ENCODE peak calls at places on chromosomes 1 and 21, in five cellular contexts. One of them, this sample, is unnamed.

GRCh38 chr1:197984273-197984672 is 67.1 kb downstream of the LHX9 start:
- DNase-seq in heart left ventricle: no peak
- DNase-seq in left ventricle myocardium inferior: no peak
- DNase-seq in adipocyte: peak; percentile 45
- DNase-seq in tibial artery: no peak
- DNase-seq in this sample: no peak

GRCh38 chr1:66925944-66926343 is 1.2 kb downstream of the MIER1 start:
- DNase-seq in heart left ventricle: no peak
- DNase-seq in left ventricle myocardium inferior: no peak
- DNase-seq in adipocyte: peak; percentile 43
- DNase-seq in tibial artery: no peak
- DNase-seq in this sample: no peak

GRCh38 chr1:156126043-156126700 is 11.7 kb downstream of the LMNA start:
- DNase-seq in heart left ventricle: peak; percentile 92
- DNase-seq in left ventricle myocardium inferior: peak; percentile 93
- DNase-seq in adipocyte: peak; percentile 98
- DNase-seq in tibial artery: peak; percentile 97
- DNase-seq in this sample: peak; percentile 69

GRCh38 chr1:198423701-198424100 is 116.8 kb downstream of the ATP6V1G3 start:
- DNase-seq in heart left ventricle: no peak
- DNase-seq in left ventricle myocardium inferior: no peak
- DNase-seq in adipocyte: no peak
- DNase-seq in tibial artery: no peak
- DNase-seq in this sample: no peak

GRCh38 chr1:191206808-191207207 is 729.1 kb upstream of the BRINP3 start:
- DNase-seq in heart left ventricle: no peak
- DNase-seq in left ventricle myocardium inferior: no peak
- DNase-seq in adipocyte: peak; percentile 45
- DNase-seq in tibial artery: no peak
- DNase-seq in this sample: peak; percentile 45

GRCh38 chr21:32549861-32550260 is 35.5 kb downstream of the TCP10L start:
- DNase-seq in heart left ventricle: no peak
- DNase-seq in left ventricle myocardium inferior: no peak
- DNase-seq in adipocyte: no peak
- DNase-seq in tibial artery: no peak
- DNase-seq in this sample: no peak

GRCh38 chr1:184387069-184387870 is 441 bp downstream of the C1orf21 start:
- DNase-seq in heart left ventricle: peak; percentile 34
- DNase-seq in left ventricle myocardium inferior: peak; percentile 42
- DNase-seq in adipocyte: peak; percentile 59
- DNase-seq in tibial artery: peak; percentile 69
- DNase-seq in this sample: peak; percentile 63

GRCh38 chr1:184915463-184916080 is 58.7 kb downstream of the NIBAN1 start:
- DNase-seq in heart left ventricle: no peak
- DNase-seq in left ventricle myocardium inferior: no peak
- DNase-seq in adipocyte: peak; percentile 14
- DNase-seq in tibial artery: no peak
- DNase-seq in this sample: no peak

GRCh38 chr1:10721381-10722321 is 74.8 kb downstream of the CASZ1 start:
- DNase-seq in heart left ventricle: no peak
- DNase-seq in left ventricle myocardium inferior: no peak
- DNase-seq in adipocyte: no peak
- DNase-seq in tibial artery: no peak
- DNase-seq in this sample: no peak

GRCh38 chr1:17170571-17170970 is 34.4 kb upstream of the PADI1 start:
- DNase-seq in heart left ventricle: no peak
- DNase-seq in left ventricle myocardium inferior: no peak
- DNase-seq in adipocyte: peak; percentile 61
- DNase-seq in tibial artery: no peak
- DNase-seq in this sample: no peak

GRCh38 chr1:173255214-173255813 is 48.2 kb upstream of the TNFSF4 start:
- DNase-seq in heart left ventricle: no peak
- DNase-seq in left ventricle myocardium inferior: no peak
- DNase-seq in adipocyte: peak; percentile 71
- DNase-seq in tibial artery: no peak
- DNase-seq in this sample: peak; percentile 48

GRCh38 chr1:170765279-170765678 is 101.3 kb downstream of the PRRX1 start:
- DNase-seq in heart left ventricle: no peak
- DNase-seq in left ventricle myocardium inferior: no peak
- DNase-seq in adipocyte: no peak
- DNase-seq in tibial artery: no peak
- DNase-seq in this sample: no peak

GRCh38 chr1:23581219-23581618 is 21.9 kb upstream of the ID3 start:
- DNase-seq in heart left ventricle: peak; percentile 83
- DNase-seq in left ventricle myocardium inferior: peak; percentile 69
- DNase-seq in adipocyte: no peak
- DNase-seq in tibial artery: peak; percentile 85
- DNase-seq in this sample: no peak
- H3K4me1 ChIP-seq in heart left ventricle: no peaks in the 10 kb centered on the region
- H3K4me1 ChIP-seq in left ventricle myocardium inferior: peaks cover 39% of the 10 kb centered on the region
- H3K4me1 ChIP-seq in adipocyte: peaks cover 37% of the 10 kb centered on the region
- H3K4me1 ChIP-seq in tibial artery: peaks cover 38% of the 10 kb centered on the region
- H3K4me1 ChIP-seq in this sample: no peaks in the 10 kb centered on the region

GRCh38 chr1:26279598-26280332 is at the start of gene SH3BGRL3:
- DNase-seq in heart left ventricle: peak; percentile 92
- DNase-seq in left ventricle myocardium inferior: peak; percentile 92
- DNase-seq in adipocyte: peak; percentile 95
- DNase-seq in tibial artery: peak; percentile 94
- DNase-seq in this sample: peak; percentile 90
- H3K4me1 ChIP-seq in heart left ventricle: peaks cover 8% of the 10 kb centered on the region
- H3K4me1 ChIP-seq in left ventricle myocardium inferior: peaks cover 92% of the 10 kb centered on the region
- H3K4me1 ChIP-seq in adipocyte: peaks cover 86% of the 10 kb centered on the region
- H3K4me1 ChIP-seq in tibial artery: peaks cover 82% of the 10 kb centered on the region
- H3K4me1 ChIP-seq in this sample: peaks cover 57% of the 10 kb centered on the region

DNA sequence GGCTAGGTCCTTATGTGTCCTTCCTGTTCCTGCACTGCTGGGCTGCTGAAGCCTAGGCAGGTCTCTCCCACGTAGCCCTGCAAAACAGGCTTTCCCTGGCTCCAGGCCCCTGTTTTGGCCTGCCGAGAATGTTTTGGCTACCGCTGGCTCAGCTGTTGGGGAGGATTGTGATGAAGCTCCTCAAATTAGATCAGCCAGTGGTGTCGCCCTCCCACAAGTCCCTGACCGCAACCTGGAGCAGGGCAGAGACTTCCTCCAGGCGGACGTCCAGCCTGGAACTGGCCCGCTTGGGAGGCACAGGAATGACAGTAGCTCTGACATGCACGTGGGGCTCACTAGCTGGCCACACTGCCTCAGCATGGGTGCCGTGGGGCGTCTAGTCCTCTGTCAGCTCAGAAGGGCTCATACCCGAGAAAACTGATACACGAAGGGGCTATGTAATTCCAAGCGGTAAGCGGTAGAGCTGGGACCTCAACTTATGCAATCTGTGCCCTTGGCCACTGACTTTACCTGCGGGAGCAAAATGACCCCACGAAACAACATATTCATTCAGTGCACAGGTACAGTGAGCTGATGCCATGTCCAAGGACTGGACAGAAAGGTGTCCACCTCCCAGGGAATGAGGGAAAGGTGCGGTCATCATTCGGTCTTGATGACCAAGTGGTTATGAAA is 26.6 kb downstream of the DHRS3 start:
- DNase-seq in heart left ventricle: peak; percentile 77
- DNase-seq in left ventricle myocardium inferior: peak; percentile 77
- DNase-seq in adipocyte: no peak
- DNase-seq in tibial artery: peak; percentile 91
- DNase-seq in this sample: no peak
- H3K4me1 ChIP-seq in heart left ventricle: peaks cover 8% of the 10 kb centered on the region
- H3K4me1 ChIP-seq in left ventricle myocardium inferior: peaks cover 96% of the 10 kb centered on the region
- H3K4me1 ChIP-seq in adipocyte: peaks cover 48% of the 10 kb centered on the region
- H3K4me1 ChIP-seq in tibial artery: peaks cover 74% of the 10 kb centered on the region
- H3K4me1 ChIP-seq in this sample: no peaks in the 10 kb centered on the region

GRCh38 chr21:33688343-33688742 is 46.0 kb downstream of the ITSN1 start:
- DNase-seq in heart left ventricle: no peak
- DNase-seq in left ventricle myocardium inferior: no peak
- DNase-seq in adipocyte: no peak
- DNase-seq in tibial artery: no peak
- DNase-seq in this sample: no peak

GRCh38 chr21:33686386-33686785 is 44.1 kb downstream of the ITSN1 start:
- DNase-seq in heart left ventricle: no peak
- DNase-seq in left ventricle myocardium inferior: no peak
- DNase-seq in adipocyte: no peak
- DNase-seq in tibial artery: no peak
- DNase-seq in this sample: no peak

GRCh38 chr21:33687634-33688033 is 45.3 kb downstream of the ITSN1 start:
- DNase-seq in heart left ventricle: no peak
- DNase-seq in left ventricle myocardium inferior: no peak
- DNase-seq in adipocyte: no peak
- DNase-seq in tibial artery: no peak
- DNase-seq in this sample: no peak

GRCh38 chr21:33691945-33692594 is 49.8 kb downstream of the ITSN1 start:
- DNase-seq in heart left ventricle: no peak
- DNase-seq in left ventricle myocardium inferior: no peak
- DNase-seq in adipocyte: no peak
- DNase-seq in tibial artery: no peak
- DNase-seq in this sample: no peak

GRCh38 chr21:33690874-33691273 is 48.6 kb downstream of the ITSN1 start:
- DNase-seq in heart left ventricle: no peak
- DNase-seq in left ventricle myocardium inferior: no peak
- DNase-seq in adipocyte: no peak
- DNase-seq in tibial artery: no peak
- DNase-seq in this sample: no peak
- H3K4me1 ChIP-seq in heart left ventricle: no peaks in the 10 kb centered on the region
- H3K4me1 ChIP-seq in left ventricle myocardium inferior: peaks cover 58% of the 10 kb centered on the region
- H3K4me1 ChIP-seq in adipocyte: peaks cover 35% of the 10 kb centered on the region
- H3K4me1 ChIP-seq in tibial artery: peaks cover 15% of the 10 kb centered on the region
- H3K4me1 ChIP-seq in this sample: peaks cover 4% of the 10 kb centered on the region

DNA sequence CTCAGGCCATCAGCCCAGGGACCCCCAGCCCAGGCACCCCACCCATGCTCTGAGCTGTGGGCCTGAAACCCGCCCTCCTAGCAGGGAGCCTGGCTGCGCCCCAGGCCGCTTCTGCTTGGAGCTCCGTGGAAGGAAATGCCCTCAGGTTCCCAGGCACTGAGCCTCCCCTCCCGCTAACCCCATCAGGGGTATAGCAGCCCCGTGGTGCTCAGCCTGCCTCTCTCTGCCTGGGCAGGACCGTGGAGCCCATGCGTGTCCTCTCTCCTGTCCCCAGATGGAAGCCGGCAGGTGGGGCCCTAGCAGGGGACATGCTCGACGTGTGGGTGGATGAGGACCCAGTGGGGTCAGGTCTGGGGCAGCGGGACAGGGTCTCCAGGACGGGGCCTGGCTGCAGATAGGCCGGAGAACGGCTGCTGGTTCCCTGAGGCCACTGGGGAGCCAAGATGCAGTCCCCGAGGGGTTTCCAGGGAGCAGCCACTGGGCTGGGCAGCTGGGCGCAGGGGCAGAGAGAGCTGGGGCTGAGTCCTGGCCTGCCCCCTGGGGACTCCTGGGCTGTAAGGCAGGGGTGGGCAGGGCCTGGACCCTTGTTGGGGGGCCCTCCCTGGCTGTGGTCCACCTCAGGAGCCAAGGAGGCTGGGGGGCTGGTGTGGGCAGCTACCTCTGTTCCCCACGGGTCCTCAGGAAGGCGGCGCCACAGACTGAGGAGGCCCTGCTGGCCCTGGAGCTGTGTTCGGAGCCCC is 75.5 kb downstream of the MORN1 start:
- DNase-seq in heart left ventricle: no peak
- DNase-seq in left ventricle myocardium inferior: no peak
- DNase-seq in adipocyte: peak; percentile 5
- DNase-seq in tibial artery: no peak
- DNase-seq in this sample: no peak
- H3K4me1 ChIP-seq in heart left ventricle: no peaks in the 10 kb centered on the region
- H3K4me1 ChIP-seq in left ventricle myocardium inferior: peaks cover 90% of the 10 kb centered on the region
- H3K4me1 ChIP-seq in adipocyte: peaks cover 29% of the 10 kb centered on the region
- H3K4me1 ChIP-seq in tibial artery: peaks cover 96% of the 10 kb centered on the region
- H3K4me1 ChIP-seq in this sample: peaks cover 63% of the 10 kb centered on the region

DNA sequence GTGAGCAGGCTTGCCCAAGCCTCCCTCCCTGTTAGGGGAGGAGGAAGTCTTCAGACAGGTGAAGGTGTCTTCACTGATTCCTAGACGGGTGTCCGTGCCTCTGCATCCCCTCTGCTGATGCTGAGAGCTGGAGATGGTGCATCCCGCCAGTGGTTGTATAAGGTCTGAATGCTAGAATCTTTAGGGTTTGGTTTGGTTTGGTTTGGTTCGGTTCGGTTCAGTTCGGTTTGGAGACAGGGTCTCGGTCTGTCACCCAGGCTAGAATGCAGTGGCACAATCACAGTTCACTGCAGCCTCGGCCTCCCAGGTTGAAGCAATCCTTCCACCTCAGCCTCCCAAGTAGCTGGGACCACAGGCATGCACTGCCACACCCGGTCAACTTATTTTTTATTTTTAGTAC is 153.6 kb downstream of the PGBD5 start:
- DNase-seq in heart left ventricle: no peak
- DNase-seq in left ventricle myocardium inferior: no peak
- DNase-seq in adipocyte: no peak
- DNase-seq in tibial artery: peak; percentile 38
- DNase-seq in this sample: no peak
- H3K4me1 ChIP-seq in heart left ventricle: peaks cover 4% of the 10 kb centered on the region
- H3K4me1 ChIP-seq in left ventricle myocardium inferior: peaks cover 40% of the 10 kb centered on the region
- H3K4me1 ChIP-seq in adipocyte: peaks cover 10% of the 10 kb centered on the region
- H3K4me1 ChIP-seq in tibial artery: peaks cover 16% of the 10 kb centered on the region
- H3K4me1 ChIP-seq in this sample: peaks cover 50% of the 10 kb centered on the region

GRCh38 chr1:174414205-174414604 is 33.6 kb upstream of the GPR52 start:
- DNase-seq in heart left ventricle: no peak
- DNase-seq in left ventricle myocardium inferior: no peak
- DNase-seq in adipocyte: no peak
- DNase-seq in tibial artery: no peak
- DNase-seq in this sample: no peak
- H3K4me1 ChIP-seq in heart left ventricle: no peaks in the 10 kb centered on the region
- H3K4me1 ChIP-seq in left ventricle myocardium inferior: peaks cover 8% of the 10 kb centered on the region
- H3K4me1 ChIP-seq in adipocyte: no peaks in the 10 kb centered on the region
- H3K4me1 ChIP-seq in tibial artery: no peaks in the 10 kb centered on the region
- H3K4me1 ChIP-seq in this sample: no peaks in the 10 kb centered on the region